ENCODE peak calls at places on chromosome 17, in four cellular contexts. U is esophagus squamous epithelium; W is NCI-H526; E is effector CD4-positive, alpha-beta T cell. V is an unnamed sample.

GRCh38 chr17:45900723-45901415 is 6.5 kb downstream of the MAPT start:
- DNase-seq in E (no peak), U (no peak), W (no peak), V (no peak)

GRCh38 chr17:75345514-75346167 is 56.4 kb upstream of the SLC25A19 start:
- DNase-seq in U (no peak), W (peak), E (peak), V (no peak)

GRCh38 chr17:29791336-29791735 is 138.7 kb downstream of the SSH2 start:
- DNase-seq in U (no peak), W (no peak), E (no peak), V (no peak)

GRCh38 chr17:41823580-41823979 is 10.8 kb downstream of the FKBP10 start:
- DNase-seq in U (no peak), W (no peak), E (no peak), V (no peak)

GRCh38 chr17:83201206-83202001 is 122.0 kb downstream of the METRNL start:
- DNase-seq in U (no peak), W (no peak), E (no peak), V (peak)

GRCh38 chr17:75152523-75152922 is 1.8 kb downstream of the JPT1 start:
- DNase-seq in U (no peak), E (no peak), W (no peak), V (no peak)

GRCh38 chr17:61402978-61403845 is 3.6 kb downstream of the TBX2 start:
- DNase-seq in W (peak), U (no peak), E (no peak), V (no peak)

GRCh38 chr17:28712037-28712704 is 483 bp upstream of the PROCA1 start:
- DNase-seq in U (no peak), W (peak), E (peak), V (peak)

GRCh38 chr17:20257008-20257407 is 210.3 kb downstream of the LGALS9B start:
- DNase-seq in E (no peak), U (no peak), W (no peak), V (no peak)

GRCh38 chr17:30093463-30094147 is 23.0 kb upstream of the NSRP1 start:
- DNase-seq in W (peak), E (peak), U (no peak), V (peak)

GRCh38 chr17:46875849-46876352 is 24.5 kb downstream of the WNT9B start:
- DNase-seq in E (no peak), W (peak), U (no peak), V (no peak)

GRCh38 chr17:9959377-9959981 is 54.4 kb upstream of the RCVRN start:
- DNase-seq in E (no peak), W (peak), U (no peak), V (no peak)

GRCh38 chr17:7058831-7059447 is 15.0 kb upstream of the SLC16A11 start:
- DNase-seq in E (no peak), W (no peak), U (no peak), V (no peak)

GRCh38 chr17:62737513-62737912 is 70.6 kb downstream of the MARCHF10 start:
- DNase-seq in U (no peak), E (no peak), W (no peak), V (no peak)

V was measured in T-helper 17 cell.